ENCODE peak calls at places on chromosomes 13 and 19, in four cellular contexts. C is esophagus squamous epithelium, F is fibroblast of lung, T is esophagus muscularis mucosa. A is an unnamed sample. For H3K27me3, the result is how much of the 10 kb centered on the place peaks cover.

GRCh38 chr19:8046569-8047165 is 5.9 kb upstream of the CCL25 start:
- DNase-seq in F (no peak), C (no peak), T (no peak), A (no peak)

GRCh38 chr13:69204620-69205019 is 903.0 kb upstream of the ATXN8OS start:
- DNase-seq in T (no peak), C (no peak), F (no peak), A (no peak)

GRCh38 chr13:42063105-42063504 is 14.7 kb downstream of the DGKH start:
- DNase-seq in F (no peak), C (no peak), T (no peak), A (no peak)

GRCh38 chr19:7772752-7773291 is 9.8 kb downstream of the CLEC4M start:
- DNase-seq in F (no peak), C (no peak), T (no peak), A (no peak)

GRCh38 chr19:51066393-51066792 is 1.5 kb upstream of the KLK13 start:
- DNase-seq in C (no peak), T (no peak), F (no peak), A (no peak)

GRCh38 chr19:13428352-13428751 is 77.9 kb downstream of the CACNA1A start:
- DNase-seq in T (no peak), C (no peak), F (peak), A (peak)

GRCh38 chr13:98022210-98022609 is 68.7 kb downstream of the IPO5 start:
- DNase-seq in T (no peak), F (peak), C (no peak), A (peak)

GRCh38 chr13:69474286-69474685 is 633.3 kb upstream of the ATXN8OS start:
- DNase-seq in F (no peak), T (no peak), C (no peak), A (no peak)

GRCh38 chr13:32142115-32142514 is 110.5 kb downstream of the FRY start:
- DNase-seq in F (no peak), C (no peak), T (no peak), A (no peak)

GRCh38 chr13:114099191-114099590 is 33.2 kb downstream of the RASA3 start:
- DNase-seq in T (peak), C (no peak), F (peak), A (peak)

GRCh38 chr13:97490702-97491307 is 56.8 kb downstream of the RAP2A start:
- DNase-seq in C (no peak), T (no peak), F (no peak), A (no peak)

GRCh38 chr13:63540042-63540441 is 2124.4 kb upstream of the PCDH20 start:
- DNase-seq in T (no peak), C (no peak), F (no peak), A (no peak)

GRCh38 chr13:66896933-66897332 is 333.2 kb downstream of the PCDH9 start:
- DNase-seq in C (no peak), T (no peak), F (peak), A (no peak)

GRCh38 chr13:92175330-92175729 is 776.9 kb downstream of the GPC5 start:
- DNase-seq in F (peak), T (no peak), C (no peak), A (peak)

GRCh38 chr13:100088648-100089601 is at the start of gene PCCA:
- DNase-seq in F (peak), T (peak), C (peak), A (peak)

GRCh38 chr13:108155185-108156106 is 59.9 kb downstream of the LIG4 start:
- DNase-seq in T (no peak), F (peak), C (no peak), A (peak)

GRCh38 chr13:46575321-46575721 is 22.4 kb downstream of the LRCH1 start:
- DNase-seq in T (no peak), F (peak), C (no peak), A (no peak)

GRCh38 chr19:13053761-13054604 is 48.7 kb downstream of the LYL1 start:
- DNase-seq in F (peak), C (no peak), T (peak), A (peak)

GRCh38 chr13:93413972-93414717 is 187.5 kb downstream of the GPC6 start:
- DNase-seq in T (no peak), C (no peak), F (peak), A (peak)

GRCh38 chr13:25778302-25778701 is 273.5 kb downstream of the SHISA2 start:
- DNase-seq in T (no peak), F (no peak), C (no peak), A (no peak)

GRCh38 chr13:21297452-21297851 is 121.0 kb downstream of the MRPL57 start:
- DNase-seq in T (no peak), F (no peak), C (no peak), A (no peak)

GRCh38 chr13:28059214-28059613 is 41.2 kb downstream of the FLT3 start:
- DNase-seq in T (no peak), F (peak), C (no peak), A (peak)

GRCh38 chr13:47005761-47006414 is 109.0 kb upstream of the HTR2A start:
- DNase-seq in T (no peak), F (no peak), C (no peak), A (no peak)

GRCh38 chr13:114068723-114069322 is 63.6 kb downstream of the RASA3 start:
- DNase-seq in F (peak), T (no peak), C (no peak), A (no peak)

GRCh38 chr13:33927315-33927714 is 109.4 kb downstream of the RFC3 start:
- DNase-seq in F (peak), T (no peak), C (no peak), A (peak)

GRCh38 chr19:28397311-28397710 is 815.6 kb downstream of the UQCRFS1 start:
- DNase-seq in F (no peak), C (no peak), T (no peak), A (no peak)

GRCh38 chr19:52453324-52454094 is at the start of gene ZNF578:
- DNase-seq in C (peak), F (peak), T (peak), A (peak)

GRCh38 chr19:46785054-46785979 is 3.1 kb downstream of the SLC1A5 start:
- DNase-seq in C (no peak), T (no peak), F (peak), A (no peak)

GRCh38 chr13:95784161-95784880 is 107.4 kb downstream of the DNAJC3 start:
- DNase-seq in F (peak), T (no peak), C (no peak), A (peak)

GRCh38 chr13:28327761-28328607 is 166.9 kb downstream of the FLT1 start:
- DNase-seq in F (no peak), T (no peak), C (no peak), A (no peak)

GRCh38 chr13:112679932-112680677 is 9.7 kb upstream of the ATP11A start:
- DNase-seq in T (no peak), F (no peak), C (no peak), A (no peak)

GRCh38 chr19:6219147-6219525 is 60.6 kb downstream of the MLLT1 start:
- DNase-seq in T (no peak), F (no peak), C (no peak), A (no peak)

GRCh38 chr19:6218497-6219146 is 61.2 kb downstream of the MLLT1 start:
- DNase-seq in T (peak), C (peak), F (peak), A (peak)

GRCh38 chr19:6216236-6216995 is 63.4 kb downstream of the MLLT1 start:
- DNase-seq in C (no peak), F (no peak), T (no peak), A (no peak)

GRCh38 chr19:6216996-6217751 is 62.6 kb downstream of the MLLT1 start:
- DNase-seq in T (no peak), F (peak), C (no peak), A (peak)

DNA sequence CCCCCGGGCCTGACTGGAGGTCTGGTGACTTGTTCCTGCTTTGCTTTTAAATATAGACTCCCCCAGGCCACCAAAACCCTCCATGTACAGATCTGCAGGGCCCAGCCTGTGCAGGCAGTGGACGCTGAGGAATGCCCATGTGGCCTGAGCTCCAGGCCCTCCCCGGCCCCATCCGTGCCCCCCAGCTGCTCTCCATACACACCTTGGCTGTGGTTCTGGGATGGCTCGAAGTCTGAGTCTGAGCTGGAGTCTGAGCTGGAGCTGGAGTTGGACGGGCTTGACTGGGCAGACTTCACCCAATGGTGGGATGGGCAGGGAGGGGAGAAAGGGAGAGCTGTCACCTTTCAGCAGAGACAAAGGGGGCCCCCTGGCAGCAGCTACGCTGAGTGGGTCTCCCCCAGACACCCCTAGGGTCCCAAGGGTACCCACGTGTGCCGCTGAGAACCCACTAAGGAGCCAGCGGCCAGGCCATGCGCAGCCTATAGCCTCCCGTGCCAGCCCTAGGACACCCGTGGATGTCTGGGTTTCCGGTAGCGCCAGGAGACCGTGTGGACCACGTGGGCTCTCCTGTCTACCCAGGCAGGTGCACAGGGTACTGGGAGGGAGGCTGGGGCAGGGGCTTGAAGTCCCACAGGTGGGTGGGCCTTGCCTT is 61.9 kb downstream of the MLLT1 start:
- DNase-seq in C (no peak), T (no peak), F (no peak), A (no peak)
- H3K27ac ChIP-seq in C (peak), T (peak), F (no peak), A (no peak)

GRCh38 chr19:49614096-49614857 is 23.3 kb downstream of the PRR12 start:
- DNase-seq in T (no peak), F (peak), C (no peak), A (peak)
- TF ChIP-seq CTCF in T (no peak), F (no peak), C (no peak), A (peak)

DNA sequence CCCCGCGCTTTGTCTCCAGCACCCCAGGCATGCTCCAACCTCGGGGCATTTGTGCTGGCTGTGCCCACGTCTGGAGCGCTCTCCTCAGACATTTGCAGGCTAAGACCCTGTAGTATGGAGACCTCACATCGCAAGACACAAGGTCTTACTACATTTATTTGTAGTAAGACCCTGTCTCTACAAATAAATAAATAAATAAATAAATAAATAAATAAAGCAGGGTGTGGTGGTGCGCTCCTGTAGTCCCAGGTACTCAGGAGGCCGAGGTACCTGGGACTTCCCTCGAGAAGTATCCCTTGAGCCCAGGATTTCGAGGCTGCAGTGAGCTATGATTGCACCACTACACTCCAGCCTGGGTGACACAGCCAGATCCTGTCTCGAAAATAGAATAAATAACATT is 4.6 kb downstream of the NXNL1 start:
- DNase-seq in F (no peak), T (no peak), C (no peak), A (no peak)
- H3K27me3 ChIP-seq in F (under half), T (under half), C (half or more), A (under half)

GRCh38 chr13:74825949-74826246 is 656.1 kb downstream of the TBC1D4 start:
- DNase-seq in T (no peak), C (no peak), F (no peak), A (no peak)

GRCh38 chr13:74820809-74821208 is 661.2 kb downstream of the TBC1D4 start:
- DNase-seq in F (no peak), T (no peak), C (no peak), A (no peak)

GRCh38 chr13:74819549-74819948 is 662.4 kb downstream of the TBC1D4 start:
- DNase-seq in T (no peak), C (no peak), F (no peak), A (no peak)

GRCh38 chr13:74825170-74825948 is 656.6 kb downstream of the TBC1D4 start:
- DNase-seq in T (no peak), F (peak), C (no peak), A (peak)
- H3K27ac ChIP-seq in T (no peak), F (no peak), C (no peak), A (peak)

GRCh38 chr19:36573948-36574726 is 1.0 kb upstream of the ZNF529 start:
- DNase-seq in F (peak), C (no peak), T (no peak), A (peak)

GRCh38 chr19:36572593-36573019 is 486 bp downstream of the ZNF529 start:
- DNase-seq in C (no peak), F (no peak), T (no peak), A (no peak)

GRCh38 chr19:36577271-36577996 is 4.3 kb upstream of the ZNF529 start:
- DNase-seq in T (no peak), C (no peak), F (no peak), A (peak)

GRCh38 chr19:36574762-36575161 is 1.7 kb upstream of the ZNF529 start:
- DNase-seq in C (no peak), T (no peak), F (peak), A (no peak)

DNA sequence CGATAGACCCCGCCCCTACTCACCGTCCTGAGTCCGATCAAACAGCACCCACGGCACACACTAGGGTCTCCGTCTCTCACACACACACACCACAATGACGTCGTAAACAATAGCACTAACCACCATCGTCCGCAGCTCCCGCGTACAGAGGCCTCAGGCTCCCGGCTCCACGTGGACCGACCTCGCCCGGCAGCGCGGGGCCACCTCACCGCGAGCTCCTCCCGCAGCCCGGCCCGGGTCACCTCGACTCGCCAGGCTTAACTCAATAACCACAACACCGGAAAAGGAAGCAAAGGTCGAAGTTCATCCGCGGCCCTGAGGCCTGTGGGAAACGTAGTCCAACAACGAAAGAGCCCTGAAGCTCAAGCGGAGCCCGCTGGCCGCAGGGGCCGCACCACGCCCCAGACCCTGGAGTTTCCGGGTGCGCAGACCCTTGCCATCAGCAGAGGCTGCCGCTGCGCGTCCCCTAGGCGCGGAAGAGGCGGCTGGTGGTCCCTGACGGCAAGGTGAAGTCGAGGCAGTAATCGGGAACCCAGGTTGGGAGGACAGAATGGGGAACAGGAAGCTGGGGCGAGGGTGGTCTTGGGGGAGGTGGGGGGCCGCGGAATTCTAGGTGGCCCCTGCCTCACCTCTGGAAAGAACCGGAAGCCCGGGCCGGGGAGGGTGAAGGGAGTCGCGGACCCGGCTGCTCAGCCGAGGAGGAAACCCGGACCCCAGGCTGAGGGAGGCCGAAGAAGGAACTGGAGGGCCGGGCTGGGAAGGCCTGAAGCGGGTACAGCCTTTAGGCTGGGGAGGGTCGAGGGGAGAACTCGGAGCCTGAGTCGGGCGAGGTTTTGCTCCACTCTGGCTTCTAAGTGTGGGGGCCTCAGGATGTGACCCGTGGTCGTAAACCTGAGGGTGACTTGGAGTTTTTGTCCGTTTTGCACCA is at the start of gene ZNF529:
- DNase-seq in F (peak), C (peak), T (peak), A (peak)
- TF ChIP-seq CTCF in F (no peak), C (no peak), T (no peak), A (no peak)

DNA sequence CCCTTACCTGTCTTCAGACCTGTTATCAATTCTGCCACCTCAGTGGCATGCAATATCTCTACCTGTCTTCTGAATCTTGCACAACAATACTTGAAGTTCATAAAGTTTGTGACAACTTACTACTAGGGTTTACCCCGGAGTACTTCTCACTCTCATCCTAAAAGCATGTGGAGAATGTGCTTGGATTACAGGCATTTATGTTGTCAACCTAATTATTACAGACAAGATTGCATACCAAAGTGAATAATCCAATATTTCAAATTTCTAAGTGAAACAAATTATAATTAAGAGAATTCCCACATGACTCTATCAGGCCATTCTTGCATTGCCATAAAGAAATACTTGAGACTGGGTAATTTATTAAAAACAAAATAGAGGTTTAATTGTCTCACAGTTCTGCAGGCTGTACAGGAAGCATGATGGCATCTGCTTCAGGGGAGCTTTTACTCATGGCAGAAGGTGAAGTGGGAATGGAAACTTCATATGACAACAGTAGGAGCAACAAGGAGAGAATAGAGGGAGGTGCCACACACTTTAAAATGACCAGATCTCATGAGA is 661.0 kb upstream of the SPRY2 start:
- DNase-seq in C (no peak), F (no peak), T (no peak), A (no peak)
- H3K27me3 ChIP-seq in C (under half), F (under half), T (under half), A (under half)

GRCh38 chr19:53966931-53967330 is 4.2 kb downstream of the CACNG8 start:
- DNase-seq in F (no peak), C (no peak), T (no peak), A (no peak)

GRCh38 chr19:53977429-53977990 is 13.9 kb upstream of the CACNG6 start:
- DNase-seq in F (peak), C (no peak), T (no peak), A (peak)

GRCh38 chr19:53969366-53969765 is 6.6 kb downstream of the CACNG8 start:
- DNase-seq in F (no peak), T (no peak), C (no peak), A (no peak)

GRCh38 chr19:53971608-53972007 is 8.9 kb downstream of the CACNG8 start:
- DNase-seq in T (no peak), C (no peak), F (no peak), A (no peak)
- H3K27ac ChIP-seq in T (no peak), C (no peak), F (no peak), A (no peak)

DNA sequence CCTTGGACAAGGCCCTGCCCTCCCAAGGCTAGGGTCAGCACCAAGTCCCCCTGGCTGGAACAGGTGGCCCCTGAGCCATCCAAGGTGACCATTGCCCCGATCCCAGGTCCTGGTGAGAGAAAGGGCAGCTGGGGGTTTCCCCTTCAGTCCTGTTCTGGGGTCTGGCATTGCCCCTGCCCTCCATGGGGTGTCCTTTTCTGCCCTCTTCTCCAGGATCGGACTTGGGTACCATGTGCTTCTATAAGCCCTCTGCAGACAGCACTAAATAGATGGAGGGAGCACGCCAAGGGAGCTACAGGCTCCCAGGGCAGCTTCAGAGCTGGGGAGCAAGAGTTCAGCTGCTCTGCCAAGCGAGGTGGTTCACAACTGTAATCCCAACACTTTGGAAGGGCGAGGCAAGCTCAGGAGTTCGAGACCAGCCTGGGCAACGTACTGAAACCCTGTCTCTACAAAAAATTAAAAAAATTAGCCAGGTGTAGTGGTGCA is 13.5 kb upstream of the KCNN1 start:
- DNase-seq in C (no peak), F (no peak), T (no peak), A (no peak)
- TF ChIP-seq CTCF in C (no peak), F (no peak), T (no peak), A (no peak)

GRCh38 chr13:43787518-43787891 is 733 bp upstream of the ENOX1 start:
- DNase-seq in C (no peak), F (no peak), T (no peak), A (no peak)
- H3K27me3 ChIP-seq in C (half or more), F (under half), T (under half), A (under half)